ENCODE peak calls at places on chromosomes 6 and 20, in nine cellular contexts. Q is substantia nigra; J is T-helper 1 cell; S is dorsolateral prefrontal cortex; A is endodermal cell; Y is activated T-cell treated with anti-CD3 and anti-CD28 coated beads, Interleukin-2, amount 50 U/mL, for 48 hours; G is gastrocnemius medialis; K is heart right ventricle; U is HEK293T. H is an unnamed sample.

GRCh38 chr6:24798740-24799540 is at the start of gene ARMH2:
- DNase-seq in J (no peak), Y (no peak), U (no peak), Q (no peak), G (no peak), A (no peak), S (no peak), K (no peak), H (no peak)

GRCh38 chr6:152301806-152302568 is 335.2 kb downstream of the SYNE1 start:
- DNase-seq in S (peak; percentile 94), J (peak; percentile 71), Y (peak; percentile 92), G (peak; percentile 56), A (peak; percentile 96), K (peak; percentile 88), U (peak; percentile 90), Q (peak; percentile 85), H (peak; percentile 80)

GRCh38 chr20:19692685-19693119 is 65.4 kb upstream of the RIN2 start:
- DNase-seq in Y (peak; percentile 77), Q (peak; percentile 5), J (no peak), S (peak; percentile 53), U (peak; percentile 67), A (peak; percentile 87), G (no peak), K (peak; percentile 61), H (peak; percentile 10)

GRCh38 chr6:152089992-152090391 is 282.5 kb downstream of the ESR1 start:
- DNase-seq in J (no peak), Y (no peak), G (no peak), S (no peak), Q (no peak), K (peak; percentile 11), U (no peak), A (no peak), H (no peak)

GRCh38 chr6:22421187-22421586 is 124.4 kb upstream of the PRL start:
- DNase-seq in J (no peak), Q (no peak), K (no peak), G (no peak), Y (no peak), S (no peak), A (no peak), U (no peak), H (no peak)

GRCh38 chr6:158262082-158262481 is 50.2 kb upstream of the TULP4 start:
- DNase-seq in U (no peak), Y (no peak), J (no peak), K (no peak), Q (no peak), G (no peak), A (no peak), S (no peak), H (no peak)

GRCh38 chr6:108966855-108967755 is 118.9 kb downstream of the ARMC2 start:
- DNase-seq in Q (no peak), J (no peak), G (peak; percentile 56), A (peak; percentile 83), Y (peak; percentile 34), K (peak; percentile 50), U (no peak), S (no peak), H (no peak)

GRCh38 chr6:140956567-140957306 is 1176.0 kb upstream of the GJE1 start:
- DNase-seq in Y (no peak), J (no peak), Q (no peak), A (no peak), S (no peak), K (no peak), G (no peak), U (no peak), H (no peak)

GRCh38 chr6:25239059-25239458 is 40.1 kb upstream of the CARMIL1 start:
- DNase-seq in U (no peak), Y (no peak), K (no peak), J (no peak), Q (no peak), A (no peak), S (no peak), G (no peak), H (no peak)

GRCh38 chr6:87671555-87672029 is 30.4 kb downstream of the AKIRIN2 start:
- DNase-seq in S (no peak), J (no peak), U (no peak), K (no peak), Y (no peak), G (peak; percentile 38), A (no peak), Q (no peak), H (no peak)

GRCh38 chr6:165056292-165056691 is 253.1 kb downstream of the C6orf118 start:
- DNase-seq in J (no peak), G (no peak), Y (no peak), A (no peak), K (no peak), S (no peak), Q (no peak), U (no peak), H (no peak)

GRCh38 chr20:37734228-37734980 is 40.6 kb downstream of the CTNNBL1 start:
- DNase-seq in K (no peak), Y (no peak), Q (no peak), G (no peak), J (no peak), A (no peak), S (no peak), U (no peak), H (no peak)

GRCh38 chr6:40336296-40336695 is 250.9 kb downstream of the LRFN2 start:
- DNase-seq in J (no peak), Y (no peak), A (no peak), Q (no peak), S (no peak), K (no peak), G (no peak), U (no peak), H (no peak)

GRCh38 chr20:25090492-25091429 is 8.8 kb upstream of the VSX1 start:
- DNase-seq in K (no peak), Q (no peak), S (no peak), A (no peak), U (no peak), G (no peak), Y (peak; percentile 64), J (peak; percentile 46), H (peak; percentile 55)

GRCh38 chr6:146339716-146340115 is 203.9 kb upstream of the RAB32 start:
- DNase-seq in K (no peak), S (no peak), U (no peak), J (no peak), G (no peak), A (no peak), Y (no peak), Q (no peak), H (no peak)

GRCh38 chr6:28742668-28743270 is 181.0 kb downstream of the TRIM27 start:
- DNase-seq in A (peak; percentile 92), J (no peak), U (no peak), Y (peak; percentile 70), S (no peak), K (no peak), G (no peak), Q (no peak), H (no peak)

GRCh38 chr6:170371588-170371987 is 65.0 kb downstream of the FAM120B start:
- DNase-seq in S (peak; percentile 66), Y (no peak), J (no peak), A (peak; percentile 78), K (no peak), G (peak; percentile 6), Q (peak; percentile 70), U (no peak), H (no peak)

GRCh38 chr6:4362306-4362705 is 226.9 kb upstream of the ECI2 start:
- DNase-seq in G (no peak), U (no peak), Y (no peak), Q (no peak), S (no peak), J (no peak), K (no peak), A (no peak), H (no peak)

GRCh38 chr20:36028106-36028826 is 59.9 kb downstream of the CNBD2 start:
- DNase-seq in J (no peak), Q (no peak), S (no peak), K (no peak), A (no peak), G (no peak), U (no peak), Y (no peak), H (no peak)

GRCh38 chr20:5590899-5591298 is 159.3 kb upstream of the SHLD1 start:
- DNase-seq in U (no peak), G (no peak), Q (no peak), K (no peak), A (no peak), S (no peak), J (no peak), Y (no peak), H (no peak)

H was measured in effector CD4-positive, alpha-beta T cell.